ENCODE peak calls at places on chromosomes 4 and X, in six cellular contexts. One of them, this sample, is unnamed.

GRCh38 chr4:90792689-90793088 is 665.5 kb downstream of the CCSER1 start:
- DNase-seq in keratinocyte: no peak
- DNase-seq in AG04450: no peak
- DNase-seq in mammary epithelial cell: no peak
- DNase-seq in right atrium auricular region: no peak
- DNase-seq in kidney: no peak
- DNase-seq in this sample: no peak

GRCh38 chrX:68183612-68184214 is 249.6 kb downstream of the OPHN1 start:
- DNase-seq in keratinocyte: no peak
- DNase-seq in mammary epithelial cell: no peak
- DNase-seq in kidney: no peak
- DNase-seq in AG04450: no peak
- DNase-seq in right atrium auricular region: no peak
- DNase-seq in this sample: no peak

GRCh38 chrX:150062292-150063137 is 124.2 kb upstream of the EOLA2 start:
- DNase-seq in mammary epithelial cell: no peak
- DNase-seq in right atrium auricular region: peak
- DNase-seq in AG04450: no peak
- DNase-seq in kidney: peak
- DNase-seq in keratinocyte: no peak
- DNase-seq in this sample: peak

GRCh38 chr4:119750771-119751170 is 122.2 kb upstream of the PDE5A start:
- DNase-seq in mammary epithelial cell: peak
- DNase-seq in right atrium auricular region: no peak
- DNase-seq in kidney: no peak
- DNase-seq in keratinocyte: no peak
- DNase-seq in AG04450: no peak
- DNase-seq in this sample: no peak

GRCh38 chrX:153832732-153833131 is 2.4 kb upstream of the PDZD4 start:
- DNase-seq in AG04450: no peak
- DNase-seq in keratinocyte: no peak
- DNase-seq in mammary epithelial cell: no peak
- DNase-seq in kidney: no peak
- DNase-seq in right atrium auricular region: no peak
- DNase-seq in this sample: no peak

GRCh38 chrX:49884290-49884862 is 5.1 kb downstream of the USP27X start:
- DNase-seq in mammary epithelial cell: peak
- DNase-seq in right atrium auricular region: no peak
- DNase-seq in AG04450: no peak
- DNase-seq in kidney: no peak
- DNase-seq in keratinocyte: no peak
- DNase-seq in this sample: no peak

GRCh38 chrX:103614999-103615398 is 7.2 kb downstream of the TCEAL3 start:
- DNase-seq in keratinocyte: no peak
- DNase-seq in kidney: no peak
- DNase-seq in mammary epithelial cell: peak
- DNase-seq in right atrium auricular region: no peak
- DNase-seq in AG04450: no peak
- DNase-seq in this sample: no peak

GRCh38 chr4:3468154-3468553 is 5.0 kb downstream of the DOK7 start:
- DNase-seq in keratinocyte: no peak
- DNase-seq in kidney: peak
- DNase-seq in mammary epithelial cell: no peak
- DNase-seq in right atrium auricular region: no peak
- DNase-seq in AG04450: no peak
- DNase-seq in this sample: no peak

GRCh38 chr4:30716671-30717207 is 3.4 kb upstream of the PCDH7 start:
- DNase-seq in AG04450: no peak
- DNase-seq in mammary epithelial cell: peak
- DNase-seq in kidney: no peak
- DNase-seq in keratinocyte: no peak
- DNase-seq in right atrium auricular region: no peak
- DNase-seq in this sample: no peak

GRCh38 chrX:149641832-149642231 is 10.2 kb upstream of the TMEM185A start:
- DNase-seq in kidney: no peak
- DNase-seq in mammary epithelial cell: no peak
- DNase-seq in AG04450: no peak
- DNase-seq in right atrium auricular region: no peak
- DNase-seq in keratinocyte: no peak
- DNase-seq in this sample: no peak

GRCh38 chrX:8879750-8880149 is 78.6 kb upstream of the FAM9A start:
- DNase-seq in AG04450: no peak
- DNase-seq in kidney: no peak
- DNase-seq in mammary epithelial cell: peak
- DNase-seq in right atrium auricular region: no peak
- DNase-seq in keratinocyte: no peak
- DNase-seq in this sample: no peak

GRCh38 chr4:3372933-3373465 is 68.8 kb upstream of the HGFAC start:
- DNase-seq in mammary epithelial cell: no peak
- DNase-seq in AG04450: no peak
- DNase-seq in kidney: peak
- DNase-seq in keratinocyte: no peak
- DNase-seq in right atrium auricular region: peak
- DNase-seq in this sample: no peak

GRCh38 chr4:187777954-187778353 is 217.6 kb upstream of the ZFP42 start:
- DNase-seq in kidney: no peak
- DNase-seq in mammary epithelial cell: no peak
- DNase-seq in keratinocyte: no peak
- DNase-seq in AG04450: no peak
- DNase-seq in right atrium auricular region: no peak
- DNase-seq in this sample: no peak

GRCh38 chr4:10032625-10033024 is 11.3 kb upstream of the SLC2A9 start:
- DNase-seq in kidney: no peak
- DNase-seq in right atrium auricular region: no peak
- DNase-seq in keratinocyte: no peak
- DNase-seq in AG04450: no peak
- DNase-seq in mammary epithelial cell: peak
- DNase-seq in this sample: no peak

GRCh38 chr4:140571620-140572019 is 2.9 kb upstream of the UCP1 start:
- DNase-seq in right atrium auricular region: no peak
- DNase-seq in keratinocyte: no peak
- DNase-seq in mammary epithelial cell: no peak
- DNase-seq in AG04450: no peak
- DNase-seq in kidney: no peak
- DNase-seq in this sample: no peak

GRCh38 chr4:140569307-140569638 is 512 bp upstream of the UCP1 start:
- DNase-seq in right atrium auricular region: no peak
- DNase-seq in AG04450: no peak
- DNase-seq in mammary epithelial cell: no peak
- DNase-seq in keratinocyte: no peak
- DNase-seq in kidney: no peak
- DNase-seq in this sample: no peak

GRCh38 chr4:140567722-140568121 is 1.0 kb downstream of the UCP1 start:
- DNase-seq in mammary epithelial cell: no peak
- DNase-seq in kidney: no peak
- DNase-seq in keratinocyte: no peak
- DNase-seq in AG04450: no peak
- DNase-seq in right atrium auricular region: no peak
- DNase-seq in this sample: no peak

DNA sequence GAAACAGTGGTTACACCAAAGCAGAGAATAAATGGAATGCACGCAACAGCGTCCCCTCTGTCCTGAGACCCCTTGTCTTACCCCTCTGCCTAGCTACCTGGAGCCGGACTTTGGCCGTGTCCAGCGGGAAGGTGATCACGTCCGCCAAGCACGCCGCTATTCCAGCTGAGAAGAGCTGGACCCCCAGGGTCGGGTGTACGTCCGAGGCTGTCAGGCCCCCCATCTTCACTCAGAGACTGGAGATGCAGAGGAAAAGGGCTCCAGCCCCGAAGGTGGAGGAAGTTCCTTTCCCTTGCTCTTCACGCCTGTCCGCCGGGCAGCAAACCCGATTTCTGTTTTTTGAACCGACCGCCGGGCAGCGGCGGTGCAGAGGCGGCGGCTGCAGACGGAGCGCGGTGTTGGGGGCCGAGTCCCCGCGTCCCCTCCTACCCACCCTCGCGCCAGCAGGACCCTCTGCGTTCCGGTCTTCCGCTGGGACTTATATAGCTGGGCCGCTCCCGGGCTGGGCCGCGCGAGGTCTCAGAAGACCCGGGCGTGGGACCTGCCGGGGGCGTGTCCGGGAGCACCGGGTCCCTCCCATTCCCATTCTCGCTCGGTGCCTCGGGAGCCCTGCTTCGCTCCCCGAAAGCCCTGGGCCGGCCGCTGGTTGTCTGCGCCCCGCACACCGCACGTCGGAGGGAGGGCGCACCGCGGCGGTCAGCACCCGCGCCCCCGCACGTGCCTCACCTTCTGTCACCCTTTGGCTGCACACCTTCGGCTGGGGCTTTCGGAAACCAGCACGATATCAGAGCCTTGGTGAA is at the start of gene UCP1:
- DNase-seq in mammary epithelial cell: no peak
- DNase-seq in kidney: peak
- DNase-seq in AG04450: no peak
- DNase-seq in keratinocyte: no peak
- DNase-seq in right atrium auricular region: no peak
- DNase-seq in this sample: no peak
- H3K4me3 ChIP-seq in mammary epithelial cell: peak
- H3K4me3 ChIP-seq in kidney: peak
- H3K4me3 ChIP-seq in AG04450: peak
- H3K4me3 ChIP-seq in keratinocyte: peak
- H3K4me3 ChIP-seq in right atrium auricular region: peak
- H3K4me3 ChIP-seq in this sample: peak

GRCh38 chr4:83034630-83035494 is at the start of gene COPS4:
- DNase-seq in kidney: peak
- DNase-seq in AG04450: peak
- DNase-seq in keratinocyte: peak
- DNase-seq in right atrium auricular region: peak
- DNase-seq in mammary epithelial cell: peak
- DNase-seq in this sample: peak

GRCh38 chr4:83040269-83040668 is 5.3 kb downstream of the COPS4 start:
- DNase-seq in kidney: no peak
- DNase-seq in keratinocyte: no peak
- DNase-seq in AG04450: no peak
- DNase-seq in mammary epithelial cell: no peak
- DNase-seq in right atrium auricular region: no peak
- DNase-seq in this sample: no peak

GRCh38 chr4:83036991-83037390 is 2.0 kb downstream of the COPS4 start:
- DNase-seq in keratinocyte: no peak
- DNase-seq in right atrium auricular region: no peak
- DNase-seq in kidney: no peak
- DNase-seq in AG04450: no peak
- DNase-seq in mammary epithelial cell: no peak
- DNase-seq in this sample: no peak
- H3K4me3 ChIP-seq in keratinocyte: no peak
- H3K4me3 ChIP-seq in right atrium auricular region: no peak
- H3K4me3 ChIP-seq in kidney: no peak
- H3K4me3 ChIP-seq in AG04450: no peak
- H3K4me3 ChIP-seq in mammary epithelial cell: no peak
- H3K4me3 ChIP-seq in this sample: no peak

DNA sequence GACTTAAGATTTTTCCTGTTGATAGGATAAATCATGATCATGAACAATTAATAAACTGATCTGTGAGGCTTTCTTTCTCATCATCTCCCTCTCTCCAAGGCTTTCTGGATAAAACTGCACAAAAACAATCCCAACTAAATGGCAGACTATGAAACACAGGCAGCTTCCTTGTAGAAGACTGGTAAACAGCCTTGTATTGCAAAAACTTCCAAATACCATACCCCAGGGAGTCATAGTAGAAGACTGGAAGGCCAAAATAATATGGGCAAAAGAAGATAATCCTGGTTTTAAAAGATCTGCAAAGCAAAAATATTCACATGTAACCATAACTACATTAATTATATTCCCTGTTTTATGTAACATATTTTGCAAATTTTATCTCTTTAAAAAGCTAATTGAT is 113.0 kb downstream of the ANAPC10 start:
- DNase-seq in right atrium auricular region: no peak
- DNase-seq in keratinocyte: no peak
- DNase-seq in kidney: no peak
- DNase-seq in AG04450: no peak
- DNase-seq in mammary epithelial cell: no peak
- DNase-seq in this sample: no peak
- H3K4me3 ChIP-seq in right atrium auricular region: no peak
- H3K4me3 ChIP-seq in keratinocyte: no peak
- H3K4me3 ChIP-seq in kidney: no peak
- H3K4me3 ChIP-seq in AG04450: no peak
- H3K4me3 ChIP-seq in mammary epithelial cell: no peak
- H3K4me3 ChIP-seq in this sample: no peak

GRCh38 chr4:84126061-84126787 is 372.9 kb downstream of the NKX6-1 start:
- DNase-seq in keratinocyte: no peak
- DNase-seq in right atrium auricular region: no peak
- DNase-seq in mammary epithelial cell: no peak
- DNase-seq in AG04450: no peak
- DNase-seq in kidney: no peak
- DNase-seq in this sample: no peak
- H3K4me3 ChIP-seq in keratinocyte: no peak
- H3K4me3 ChIP-seq in right atrium auricular region: no peak
- H3K4me3 ChIP-seq in mammary epithelial cell: no peak
- H3K4me3 ChIP-seq in AG04450: no peak
- H3K4me3 ChIP-seq in kidney: no peak
- H3K4me3 ChIP-seq in this sample: no peak

GRCh38 chrX:65751511-65751910 is 84.1 kb downstream of the MSN start:
- DNase-seq in right atrium auricular region: no peak
- DNase-seq in keratinocyte: no peak
- DNase-seq in mammary epithelial cell: no peak
- DNase-seq in AG04450: no peak
- DNase-seq in kidney: no peak
- DNase-seq in this sample: no peak
- H3K4me3 ChIP-seq in right atrium auricular region: no peak
- H3K4me3 ChIP-seq in keratinocyte: no peak
- H3K4me3 ChIP-seq in mammary epithelial cell: no peak
- H3K4me3 ChIP-seq in AG04450: no peak
- H3K4me3 ChIP-seq in kidney: no peak
- H3K4me3 ChIP-seq in this sample: no peak

This sample was measured in skeletal muscle cell.